ENCODE peak calls at places on chromosomes 3 and 15, in seven cellular contexts. One of them, this sample, is unnamed.
A peak's percentile ranks its signal among the peaks of the same experiment; 100 is the strongest.

GRCh38 chr3:95810468-95810867 is 1003.9 kb upstream of the EPHA6 start:
- DNase-seq in sigmoid colon: no peak
- DNase-seq in esophagus muscularis mucosa: no peak
- DNase-seq in H1: no peak
- DNase-seq in transverse colon: no peak
- DNase-seq in upper lobe of left lung: no peak
- DNase-seq in K562: no peak
- DNase-seq in this sample: no peak

GRCh38 chr15:28876845-28877185 is 9.0 kb upstream of the APBA2 start:
- DNase-seq in K562: no peak
- DNase-seq in transverse colon: no peak
- DNase-seq in H1: no peak
- DNase-seq in upper lobe of left lung: no peak
- DNase-seq in sigmoid colon: no peak
- DNase-seq in esophagus muscularis mucosa: no peak
- DNase-seq in this sample: no peak

GRCh38 chr3:172543419-172543818 is 20.2 kb upstream of the TNFSF10 start:
- DNase-seq in sigmoid colon: no peak
- DNase-seq in K562: no peak
- DNase-seq in upper lobe of left lung: no peak
- DNase-seq in esophagus muscularis mucosa: no peak
- DNase-seq in H1: no peak
- DNase-seq in transverse colon: no peak
- DNase-seq in this sample: no peak

GRCh38 chr3:156172536-156172935 is 52.2 kb downstream of the KCNAB1 start:
- DNase-seq in esophagus muscularis mucosa: no peak
- DNase-seq in H1: no peak
- DNase-seq in sigmoid colon: no peak
- DNase-seq in upper lobe of left lung: no peak
- DNase-seq in K562: no peak
- DNase-seq in transverse colon: no peak
- DNase-seq in this sample: no peak

GRCh38 chr3:45443459-45443858 is 55.1 kb downstream of the LARS2 start:
- DNase-seq in K562: no peak
- DNase-seq in H1: no peak
- DNase-seq in sigmoid colon: no peak
- DNase-seq in esophagus muscularis mucosa: no peak
- DNase-seq in transverse colon: no peak
- DNase-seq in upper lobe of left lung: no peak
- DNase-seq in this sample: no peak

GRCh38 chr15:59550520-59550919 is 61.1 kb upstream of the GCNT3 start:
- DNase-seq in H1: no peak
- DNase-seq in upper lobe of left lung: no peak
- DNase-seq in sigmoid colon: peak; percentile 20
- DNase-seq in esophagus muscularis mucosa: no peak
- DNase-seq in K562: no peak
- DNase-seq in transverse colon: no peak
- DNase-seq in this sample: no peak

GRCh38 chr3:129732200-129732876 is 125.9 kb upstream of the PLXND1 start:
- DNase-seq in transverse colon: no peak
- DNase-seq in H1: no peak
- DNase-seq in sigmoid colon: no peak
- DNase-seq in K562: no peak
- DNase-seq in esophagus muscularis mucosa: no peak
- DNase-seq in upper lobe of left lung: no peak
- DNase-seq in this sample: no peak

GRCh38 chr3:141505166-141505565 is 18.3 kb downstream of the RASA2 start:
- DNase-seq in esophagus muscularis mucosa: no peak
- DNase-seq in H1: no peak
- DNase-seq in transverse colon: no peak
- DNase-seq in upper lobe of left lung: no peak
- DNase-seq in K562: no peak
- DNase-seq in sigmoid colon: no peak
- DNase-seq in this sample: no peak

GRCh38 chr3:14425574-14426304 is 23.3 kb downstream of the SLC6A6 start:
- DNase-seq in H1: no peak
- DNase-seq in upper lobe of left lung: peak; percentile 81
- DNase-seq in sigmoid colon: no peak
- DNase-seq in transverse colon: peak; percentile 60
- DNase-seq in K562: no peak
- DNase-seq in esophagus muscularis mucosa: no peak
- DNase-seq in this sample: peak; percentile 66

GRCh38 chr3:170908235-170909116 is at the start of gene EIF5A2:
- DNase-seq in transverse colon: peak; percentile 90
- DNase-seq in esophagus muscularis mucosa: peak; percentile 99
- DNase-seq in H1: peak; percentile 83
- DNase-seq in upper lobe of left lung: peak; percentile 88
- DNase-seq in K562: peak; percentile 99
- DNase-seq in sigmoid colon: peak; percentile 97
- DNase-seq in this sample: peak; percentile 90
- TF ChIP-seq POLR2AphosphoS5 in transverse colon: peak; percentile 53
- TF ChIP-seq POLR2AphosphoS5 in esophagus muscularis mucosa: peak; percentile 83
- TF ChIP-seq POLR2AphosphoS5 in H1: peak; percentile 27
- TF ChIP-seq POLR2AphosphoS5 in upper lobe of left lung: peak; percentile 29
- TF ChIP-seq POLR2AphosphoS5 in K562: peak; percentile 62
- TF ChIP-seq POLR2AphosphoS5 in sigmoid colon: peak; percentile 44
- TF ChIP-seq POLR2AphosphoS5 in this sample: no peak

GRCh38 chr3:61356678-61357077 is 105.4 kb upstream of the FHIT start:
- DNase-seq in sigmoid colon: no peak
- DNase-seq in H1: no peak
- DNase-seq in esophagus muscularis mucosa: peak; percentile 17
- DNase-seq in transverse colon: no peak
- DNase-seq in K562: no peak
- DNase-seq in upper lobe of left lung: no peak
- DNase-seq in this sample: no peak

GRCh38 chr3:61354604-61355003 is 103.4 kb upstream of the FHIT start:
- DNase-seq in esophagus muscularis mucosa: no peak
- DNase-seq in upper lobe of left lung: no peak
- DNase-seq in K562: no peak
- DNase-seq in transverse colon: no peak
- DNase-seq in H1: no peak
- DNase-seq in sigmoid colon: no peak
- DNase-seq in this sample: no peak

GRCh38 chr3:61357902-61358301 is 106.7 kb upstream of the FHIT start:
- DNase-seq in transverse colon: no peak
- DNase-seq in K562: no peak
- DNase-seq in esophagus muscularis mucosa: no peak
- DNase-seq in sigmoid colon: no peak
- DNase-seq in upper lobe of left lung: no peak
- DNase-seq in H1: no peak
- DNase-seq in this sample: no peak

GRCh38 chr3:61353353-61353752 is 102.1 kb upstream of the FHIT start:
- DNase-seq in upper lobe of left lung: no peak
- DNase-seq in K562: no peak
- DNase-seq in sigmoid colon: no peak
- DNase-seq in transverse colon: no peak
- DNase-seq in H1: no peak
- DNase-seq in esophagus muscularis mucosa: peak; percentile 14
- DNase-seq in this sample: no peak

DNA sequence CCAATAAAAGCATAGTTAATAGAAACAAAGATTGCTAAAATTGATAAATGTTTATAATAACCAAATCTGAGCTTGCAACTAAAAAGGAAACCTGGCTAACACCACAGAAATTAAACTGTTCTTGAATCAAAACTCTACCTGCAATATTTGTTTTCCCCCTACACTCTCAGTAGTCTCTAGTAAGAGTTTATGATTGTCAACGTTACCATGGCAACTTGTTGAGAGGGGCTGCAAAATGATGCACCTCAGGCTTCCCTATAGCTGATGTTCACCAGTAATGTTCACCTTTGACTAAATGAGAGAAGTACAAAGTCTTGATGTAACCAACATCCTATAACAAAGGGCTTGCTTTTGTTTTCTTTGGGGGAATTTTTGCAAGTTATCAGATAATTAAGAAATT is 101.0 kb upstream of the FHIT start:
- DNase-seq in H1: no peak
- DNase-seq in upper lobe of left lung: no peak
- DNase-seq in sigmoid colon: no peak
- DNase-seq in transverse colon: no peak
- DNase-seq in K562: no peak
- DNase-seq in esophagus muscularis mucosa: no peak
- DNase-seq in this sample: no peak
- TF ChIP-seq EP300 in H1: no peak
- TF ChIP-seq EP300 in upper lobe of left lung: no peak
- TF ChIP-seq EP300 in sigmoid colon: no peak
- TF ChIP-seq EP300 in transverse colon: no peak
- TF ChIP-seq EP300 in K562: no peak
- TF ChIP-seq EP300 in esophagus muscularis mucosa: no peak
- TF ChIP-seq EP300 in this sample: no peak

DNA sequence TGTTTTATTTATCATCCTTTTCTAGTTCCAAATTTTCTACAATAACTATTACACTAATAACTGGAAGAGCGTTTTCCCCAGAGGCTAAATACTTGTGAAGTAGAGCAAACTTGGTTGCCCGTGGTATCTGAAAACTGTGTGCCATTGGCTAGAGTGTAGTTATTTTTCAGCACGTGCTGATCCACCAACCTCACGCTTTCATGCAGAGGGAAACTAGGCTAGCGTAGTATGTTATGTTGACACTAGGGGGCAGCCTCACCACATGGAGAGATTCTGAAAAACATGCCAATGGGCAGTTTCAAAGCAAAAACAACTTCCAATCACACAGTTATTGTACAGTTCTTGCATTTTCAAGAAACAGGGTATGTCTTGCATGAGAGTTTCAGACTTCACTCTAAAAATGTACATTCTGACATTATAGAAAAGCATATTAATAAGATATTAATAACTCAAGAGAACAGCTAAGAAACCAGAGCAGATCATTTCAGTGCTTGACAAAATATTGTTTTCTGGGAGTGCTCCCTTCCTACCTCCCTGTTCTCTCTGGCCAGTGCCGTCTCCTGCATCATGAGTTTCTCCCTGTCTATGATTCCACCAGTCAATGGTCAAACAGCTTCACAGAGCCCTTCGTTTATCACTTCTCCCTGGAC is 39.7 kb downstream of the SPATA12 start:
- DNase-seq in sigmoid colon: peak; percentile 85
- DNase-seq in H1: no peak
- DNase-seq in transverse colon: peak; percentile 71
- DNase-seq in esophagus muscularis mucosa: no peak
- DNase-seq in K562: peak; percentile 57
- DNase-seq in upper lobe of left lung: peak; percentile 53
- DNase-seq in this sample: peak; percentile 71
- TF ChIP-seq POLR2AphosphoS5 in sigmoid colon: no peak
- TF ChIP-seq POLR2AphosphoS5 in H1: no peak
- TF ChIP-seq POLR2AphosphoS5 in transverse colon: no peak
- TF ChIP-seq POLR2AphosphoS5 in esophagus muscularis mucosa: no peak
- TF ChIP-seq POLR2AphosphoS5 in K562: no peak
- TF ChIP-seq POLR2AphosphoS5 in upper lobe of left lung: no peak
- TF ChIP-seq POLR2AphosphoS5 in this sample: no peak

GRCh38 chr3:164539215-164539614 is 539.1 kb downstream of the SI start:
- DNase-seq in H1: no peak
- DNase-seq in K562: no peak
- DNase-seq in upper lobe of left lung: no peak
- DNase-seq in transverse colon: no peak
- DNase-seq in sigmoid colon: no peak
- DNase-seq in esophagus muscularis mucosa: no peak
- DNase-seq in this sample: no peak

GRCh38 chr3:164537485-164537884 is 540.8 kb downstream of the SI start:
- DNase-seq in esophagus muscularis mucosa: no peak
- DNase-seq in sigmoid colon: no peak
- DNase-seq in H1: no peak
- DNase-seq in K562: no peak
- DNase-seq in transverse colon: no peak
- DNase-seq in upper lobe of left lung: no peak
- DNase-seq in this sample: no peak

DNA sequence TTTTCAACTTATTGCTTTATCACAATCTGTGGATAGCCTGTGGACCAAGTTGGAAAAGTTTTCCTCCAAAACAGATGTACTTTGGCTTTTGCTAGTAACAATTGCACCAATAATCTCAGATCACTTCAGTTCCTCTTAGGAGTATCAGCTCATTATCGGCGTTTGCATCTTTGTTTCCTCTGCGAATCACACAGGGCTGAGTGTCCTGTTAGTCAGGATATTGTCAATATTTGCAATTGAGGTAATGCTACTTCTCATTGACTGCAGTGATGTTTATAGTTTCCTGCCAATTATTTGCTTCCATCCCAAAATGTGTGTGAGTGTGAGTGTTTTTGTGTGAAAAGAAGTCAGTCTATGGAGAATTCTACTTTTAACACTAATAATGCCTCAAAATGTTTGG is 545.0 kb downstream of the SI start:
- DNase-seq in sigmoid colon: no peak
- DNase-seq in transverse colon: no peak
- DNase-seq in upper lobe of left lung: no peak
- DNase-seq in K562: no peak
- DNase-seq in H1: no peak
- DNase-seq in esophagus muscularis mucosa: no peak
- DNase-seq in this sample: no peak
- TF ChIP-seq EP300 in sigmoid colon: no peak
- TF ChIP-seq EP300 in transverse colon: no peak
- TF ChIP-seq EP300 in upper lobe of left lung: no peak
- TF ChIP-seq EP300 in K562: no peak
- TF ChIP-seq EP300 in H1: no peak
- TF ChIP-seq EP300 in esophagus muscularis mucosa: no peak
- TF ChIP-seq EP300 in this sample: no peak

GRCh38 chr3:184250167-184250828 is 826 bp downstream of the EEF1AKMT4 start:
- DNase-seq in transverse colon: peak; percentile 95
- DNase-seq in upper lobe of left lung: peak; percentile 92
- DNase-seq in H1: peak; percentile 94
- DNase-seq in esophagus muscularis mucosa: peak; percentile 96
- DNase-seq in sigmoid colon: peak; percentile 88
- DNase-seq in K562: peak; percentile 74
- DNase-seq in this sample: peak; percentile 94
- TF ChIP-seq POLR2AphosphoS5 in transverse colon: peak; percentile 12
- TF ChIP-seq POLR2AphosphoS5 in upper lobe of left lung: no peak
- TF ChIP-seq POLR2AphosphoS5 in H1: no peak
- TF ChIP-seq POLR2AphosphoS5 in esophagus muscularis mucosa: no peak
- TF ChIP-seq POLR2AphosphoS5 in sigmoid colon: no peak
- TF ChIP-seq POLR2AphosphoS5 in K562: peak; percentile 46
- TF ChIP-seq POLR2AphosphoS5 in this sample: no peak

This sample was measured in stomach.